ENCODE peak calls at places on chromosomes 7 and 10, in eight cellular contexts. One of them, this sample, is unnamed.

GRCh38 chr7:3370068-3370704 is 69.1 kb downstream of the SDK1 start:
- DNase-seq in left lobe of liver: no peak
- DNase-seq in activated naive CD4-positive, alpha-beta T cell treated with anti-CD3 and anti-CD28 coated beads, Interleukin-2, amount 50 U/mL, for 16 hours: no peak
- DNase-seq in mesothelial cell of epicardium: no peak
- DNase-seq in HEK293T: no peak
- DNase-seq in posterior vena cava: no peak
- DNase-seq in stromal cell of bone marrow: no peak
- DNase-seq in glomerular endothelial cell: no peak
- DNase-seq in this sample: peak

GRCh38 chr10:76311752-76312699 is 880.6 kb downstream of the LRMDA start:
- DNase-seq in left lobe of liver: no peak
- DNase-seq in activated naive CD4-positive, alpha-beta T cell treated with anti-CD3 and anti-CD28 coated beads, Interleukin-2, amount 50 U/mL, for 16 hours: no peak
- DNase-seq in mesothelial cell of epicardium: no peak
- DNase-seq in HEK293T: peak
- DNase-seq in posterior vena cava: no peak
- DNase-seq in stromal cell of bone marrow: no peak
- DNase-seq in glomerular endothelial cell: no peak
- DNase-seq in this sample: peak

GRCh38 chr10:80487791-80488538 is 33.9 kb downstream of the TSPAN14 start:
- DNase-seq in left lobe of liver: no peak
- DNase-seq in activated naive CD4-positive, alpha-beta T cell treated with anti-CD3 and anti-CD28 coated beads, Interleukin-2, amount 50 U/mL, for 16 hours: no peak
- DNase-seq in mesothelial cell of epicardium: no peak
- DNase-seq in HEK293T: no peak
- DNase-seq in posterior vena cava: peak
- DNase-seq in stromal cell of bone marrow: no peak
- DNase-seq in glomerular endothelial cell: no peak
- DNase-seq in this sample: no peak

GRCh38 chr7:36285276-36285675 is 104.4 kb upstream of the ANLN start:
- DNase-seq in left lobe of liver: no peak
- DNase-seq in activated naive CD4-positive, alpha-beta T cell treated with anti-CD3 and anti-CD28 coated beads, Interleukin-2, amount 50 U/mL, for 16 hours: no peak
- DNase-seq in mesothelial cell of epicardium: no peak
- DNase-seq in HEK293T: no peak
- DNase-seq in posterior vena cava: no peak
- DNase-seq in stromal cell of bone marrow: no peak
- DNase-seq in glomerular endothelial cell: no peak
- DNase-seq in this sample: no peak

GRCh38 chr7:148979827-148980226 is 48.5 kb downstream of the PDIA4 start:
- DNase-seq in left lobe of liver: no peak
- DNase-seq in activated naive CD4-positive, alpha-beta T cell treated with anti-CD3 and anti-CD28 coated beads, Interleukin-2, amount 50 U/mL, for 16 hours: peak
- DNase-seq in mesothelial cell of epicardium: no peak
- DNase-seq in HEK293T: no peak
- DNase-seq in posterior vena cava: peak
- DNase-seq in stromal cell of bone marrow: no peak
- DNase-seq in glomerular endothelial cell: no peak
- DNase-seq in this sample: no peak

GRCh38 chr10:98039690-98040381 is 9.4 kb upstream of the CRTAC1 start:
- DNase-seq in left lobe of liver: no peak
- DNase-seq in activated naive CD4-positive, alpha-beta T cell treated with anti-CD3 and anti-CD28 coated beads, Interleukin-2, amount 50 U/mL, for 16 hours: no peak
- DNase-seq in mesothelial cell of epicardium: no peak
- DNase-seq in HEK293T: no peak
- DNase-seq in posterior vena cava: no peak
- DNase-seq in stromal cell of bone marrow: no peak
- DNase-seq in glomerular endothelial cell: no peak
- DNase-seq in this sample: no peak

GRCh38 chr10:44965651-44966097 is 6.1 kb downstream of the RASSF4 start:
- DNase-seq in left lobe of liver: peak
- DNase-seq in activated naive CD4-positive, alpha-beta T cell treated with anti-CD3 and anti-CD28 coated beads, Interleukin-2, amount 50 U/mL, for 16 hours: no peak
- DNase-seq in mesothelial cell of epicardium: no peak
- DNase-seq in HEK293T: no peak
- DNase-seq in posterior vena cava: peak
- DNase-seq in stromal cell of bone marrow: no peak
- DNase-seq in glomerular endothelial cell: no peak
- DNase-seq in this sample: no peak

GRCh38 chr10:50322075-50322474 is 70.8 kb upstream of the ASAH2 start:
- DNase-seq in left lobe of liver: no peak
- DNase-seq in activated naive CD4-positive, alpha-beta T cell treated with anti-CD3 and anti-CD28 coated beads, Interleukin-2, amount 50 U/mL, for 16 hours: no peak
- DNase-seq in mesothelial cell of epicardium: no peak
- DNase-seq in HEK293T: no peak
- DNase-seq in posterior vena cava: no peak
- DNase-seq in stromal cell of bone marrow: peak
- DNase-seq in glomerular endothelial cell: no peak
- DNase-seq in this sample: no peak

GRCh38 chr7:65981965-65982792 is at the start of gene GUSB:
- DNase-seq in left lobe of liver: peak
- DNase-seq in activated naive CD4-positive, alpha-beta T cell treated with anti-CD3 and anti-CD28 coated beads, Interleukin-2, amount 50 U/mL, for 16 hours: peak
- DNase-seq in mesothelial cell of epicardium: peak
- DNase-seq in HEK293T: peak
- DNase-seq in posterior vena cava: peak
- DNase-seq in stromal cell of bone marrow: peak
- DNase-seq in glomerular endothelial cell: peak
- DNase-seq in this sample: peak

GRCh38 chr10:114402871-114403544 is 1.3 kb downstream of the AFAP1L2 start:
- DNase-seq in left lobe of liver: no peak
- DNase-seq in activated naive CD4-positive, alpha-beta T cell treated with anti-CD3 and anti-CD28 coated beads, Interleukin-2, amount 50 U/mL, for 16 hours: no peak
- DNase-seq in mesothelial cell of epicardium: no peak
- DNase-seq in HEK293T: no peak
- DNase-seq in posterior vena cava: no peak
- DNase-seq in stromal cell of bone marrow: no peak
- DNase-seq in glomerular endothelial cell: no peak
- DNase-seq in this sample: no peak

GRCh38 chr7:28773423-28774129 is 184.6 kb downstream of the TRIL start:
- DNase-seq in left lobe of liver: no peak
- DNase-seq in activated naive CD4-positive, alpha-beta T cell treated with anti-CD3 and anti-CD28 coated beads, Interleukin-2, amount 50 U/mL, for 16 hours: no peak
- DNase-seq in mesothelial cell of epicardium: no peak
- DNase-seq in HEK293T: no peak
- DNase-seq in posterior vena cava: no peak
- DNase-seq in stromal cell of bone marrow: no peak
- DNase-seq in glomerular endothelial cell: no peak
- DNase-seq in this sample: peak

GRCh38 chr7:149624006-149624405 is 126.4 kb upstream of the ZNF746 start:
- DNase-seq in left lobe of liver: peak
- DNase-seq in activated naive CD4-positive, alpha-beta T cell treated with anti-CD3 and anti-CD28 coated beads, Interleukin-2, amount 50 U/mL, for 16 hours: peak
- DNase-seq in mesothelial cell of epicardium: no peak
- DNase-seq in HEK293T: peak
- DNase-seq in posterior vena cava: peak
- DNase-seq in stromal cell of bone marrow: no peak
- DNase-seq in glomerular endothelial cell: no peak
- DNase-seq in this sample: peak

GRCh38 chr10:497898-498451 is 191.5 kb downstream of the DIP2C start:
- DNase-seq in left lobe of liver: no peak
- DNase-seq in activated naive CD4-positive, alpha-beta T cell treated with anti-CD3 and anti-CD28 coated beads, Interleukin-2, amount 50 U/mL, for 16 hours: no peak
- DNase-seq in mesothelial cell of epicardium: no peak
- DNase-seq in HEK293T: no peak
- DNase-seq in posterior vena cava: peak
- DNase-seq in stromal cell of bone marrow: no peak
- DNase-seq in glomerular endothelial cell: no peak
- DNase-seq in this sample: no peak

GRCh38 chr7:29563590-29564454 is at the start of gene PRR15:
- DNase-seq in left lobe of liver: peak
- DNase-seq in activated naive CD4-positive, alpha-beta T cell treated with anti-CD3 and anti-CD28 coated beads, Interleukin-2, amount 50 U/mL, for 16 hours: no peak
- DNase-seq in mesothelial cell of epicardium: no peak
- DNase-seq in HEK293T: peak
- DNase-seq in posterior vena cava: peak
- DNase-seq in stromal cell of bone marrow: no peak
- DNase-seq in glomerular endothelial cell: no peak
- DNase-seq in this sample: peak

GRCh38 chr10:119803264-119803663 is 69.4 kb downstream of the MCMBP start:
- DNase-seq in left lobe of liver: no peak
- DNase-seq in activated naive CD4-positive, alpha-beta T cell treated with anti-CD3 and anti-CD28 coated beads, Interleukin-2, amount 50 U/mL, for 16 hours: no peak
- DNase-seq in mesothelial cell of epicardium: no peak
- DNase-seq in HEK293T: no peak
- DNase-seq in posterior vena cava: no peak
- DNase-seq in stromal cell of bone marrow: peak
- DNase-seq in glomerular endothelial cell: no peak
- DNase-seq in this sample: no peak

GRCh38 chr7:51850141-51850540 is 533.5 kb upstream of the COBL start:
- DNase-seq in left lobe of liver: no peak
- DNase-seq in activated naive CD4-positive, alpha-beta T cell treated with anti-CD3 and anti-CD28 coated beads, Interleukin-2, amount 50 U/mL, for 16 hours: no peak
- DNase-seq in mesothelial cell of epicardium: no peak
- DNase-seq in HEK293T: no peak
- DNase-seq in posterior vena cava: no peak
- DNase-seq in stromal cell of bone marrow: no peak
- DNase-seq in glomerular endothelial cell: no peak
- DNase-seq in this sample: no peak

GRCh38 chr7:84370114-84370513 is 175.5 kb upstream of the SEMA3A start:
- DNase-seq in left lobe of liver: no peak
- DNase-seq in activated naive CD4-positive, alpha-beta T cell treated with anti-CD3 and anti-CD28 coated beads, Interleukin-2, amount 50 U/mL, for 16 hours: no peak
- DNase-seq in mesothelial cell of epicardium: no peak
- DNase-seq in HEK293T: no peak
- DNase-seq in posterior vena cava: no peak
- DNase-seq in stromal cell of bone marrow: no peak
- DNase-seq in glomerular endothelial cell: no peak
- DNase-seq in this sample: no peak

GRCh38 chr10:66799474-66799873 is 126.4 kb upstream of the LRRTM3 start:
- DNase-seq in left lobe of liver: no peak
- DNase-seq in activated naive CD4-positive, alpha-beta T cell treated with anti-CD3 and anti-CD28 coated beads, Interleukin-2, amount 50 U/mL, for 16 hours: no peak
- DNase-seq in mesothelial cell of epicardium: no peak
- DNase-seq in HEK293T: no peak
- DNase-seq in posterior vena cava: no peak
- DNase-seq in stromal cell of bone marrow: no peak
- DNase-seq in glomerular endothelial cell: no peak
- DNase-seq in this sample: no peak

GRCh38 chr10:784377-784758 is 94.9 kb upstream of the DIP2C start:
- DNase-seq in left lobe of liver: no peak
- DNase-seq in activated naive CD4-positive, alpha-beta T cell treated with anti-CD3 and anti-CD28 coated beads, Interleukin-2, amount 50 U/mL, for 16 hours: no peak
- DNase-seq in mesothelial cell of epicardium: no peak
- DNase-seq in HEK293T: peak
- DNase-seq in posterior vena cava: no peak
- DNase-seq in stromal cell of bone marrow: no peak
- DNase-seq in glomerular endothelial cell: no peak
- DNase-seq in this sample: peak

GRCh38 chr10:10794776-10795175 is 222.9 kb upstream of the CELF2 start:
- DNase-seq in left lobe of liver: no peak
- DNase-seq in activated naive CD4-positive, alpha-beta T cell treated with anti-CD3 and anti-CD28 coated beads, Interleukin-2, amount 50 U/mL, for 16 hours: no peak
- DNase-seq in mesothelial cell of epicardium: no peak
- DNase-seq in HEK293T: no peak
- DNase-seq in posterior vena cava: no peak
- DNase-seq in stromal cell of bone marrow: peak
- DNase-seq in glomerular endothelial cell: no peak
- DNase-seq in this sample: no peak

GRCh38 chr7:74097937-74098614 is 14.5 kb downstream of the LIMK1 start:
- DNase-seq in left lobe of liver: no peak
- DNase-seq in activated naive CD4-positive, alpha-beta T cell treated with anti-CD3 and anti-CD28 coated beads, Interleukin-2, amount 50 U/mL, for 16 hours: no peak
- DNase-seq in mesothelial cell of epicardium: no peak
- DNase-seq in HEK293T: no peak
- DNase-seq in posterior vena cava: peak
- DNase-seq in stromal cell of bone marrow: peak
- DNase-seq in glomerular endothelial cell: peak
- DNase-seq in this sample: no peak

GRCh38 chr7:51645298-51645697 is 328.7 kb upstream of the COBL start:
- DNase-seq in left lobe of liver: no peak
- DNase-seq in activated naive CD4-positive, alpha-beta T cell treated with anti-CD3 and anti-CD28 coated beads, Interleukin-2, amount 50 U/mL, for 16 hours: no peak
- DNase-seq in mesothelial cell of epicardium: no peak
- DNase-seq in HEK293T: no peak
- DNase-seq in posterior vena cava: no peak
- DNase-seq in stromal cell of bone marrow: no peak
- DNase-seq in glomerular endothelial cell: no peak
- DNase-seq in this sample: no peak

GRCh38 chr7:98949336-98950044 is 71.2 kb downstream of the TRRAP start:
- DNase-seq in left lobe of liver: no peak
- DNase-seq in activated naive CD4-positive, alpha-beta T cell treated with anti-CD3 and anti-CD28 coated beads, Interleukin-2, amount 50 U/mL, for 16 hours: no peak
- DNase-seq in mesothelial cell of epicardium: no peak
- DNase-seq in HEK293T: no peak
- DNase-seq in posterior vena cava: no peak
- DNase-seq in stromal cell of bone marrow: no peak
- DNase-seq in glomerular endothelial cell: no peak
- DNase-seq in this sample: no peak